ENCODE peak calls at places on chromosome 19, in five cellular contexts. One of them, this sample, is unnamed.

GRCh38 chr19:34838753-34839431 is 65.9 kb upstream of the ZNF599 start:
- DNase-seq in stimulated activated CD4-positive, alpha-beta T cell treated with anti-CD3 and anti-CD28 coated beads, TNF-alpha, amount 100 ng/mL, for 48 hours: peak
- DNase-seq in CD8-positive, alpha-beta T cell: peak
- DNase-seq in epithelial cell of esophagus: peak
- DNase-seq in HTR-8/SVneo: no peak
- DNase-seq in this sample: no peak

GRCh38 chr19:45790942-45791341 is 1.7 kb downstream of the DMWD start:
- DNase-seq in stimulated activated CD4-positive, alpha-beta T cell treated with anti-CD3 and anti-CD28 coated beads, TNF-alpha, amount 100 ng/mL, for 48 hours: no peak
- DNase-seq in CD8-positive, alpha-beta T cell: no peak
- DNase-seq in epithelial cell of esophagus: no peak
- DNase-seq in HTR-8/SVneo: no peak
- DNase-seq in this sample: peak

GRCh38 chr19:917323-918151 is at the start of gene KISS1R:
- DNase-seq in stimulated activated CD4-positive, alpha-beta T cell treated with anti-CD3 and anti-CD28 coated beads, TNF-alpha, amount 100 ng/mL, for 48 hours: peak
- DNase-seq in CD8-positive, alpha-beta T cell: peak
- DNase-seq in epithelial cell of esophagus: peak
- DNase-seq in HTR-8/SVneo: no peak
- DNase-seq in this sample: no peak

GRCh38 chr19:3358392-3358918 is 7.9 kb upstream of the NFIC start:
- DNase-seq in stimulated activated CD4-positive, alpha-beta T cell treated with anti-CD3 and anti-CD28 coated beads, TNF-alpha, amount 100 ng/mL, for 48 hours: no peak
- DNase-seq in CD8-positive, alpha-beta T cell: peak
- DNase-seq in epithelial cell of esophagus: no peak
- DNase-seq in HTR-8/SVneo: no peak
- DNase-seq in this sample: no peak

GRCh38 chr19:35673121-35673804 is 6.9 kb downstream of the UPK1A start:
- DNase-seq in stimulated activated CD4-positive, alpha-beta T cell treated with anti-CD3 and anti-CD28 coated beads, TNF-alpha, amount 100 ng/mL, for 48 hours: peak
- DNase-seq in CD8-positive, alpha-beta T cell: peak
- DNase-seq in epithelial cell of esophagus: peak
- DNase-seq in HTR-8/SVneo: peak
- DNase-seq in this sample: no peak

GRCh38 chr19:6476155-6476895 is 5.3 kb downstream of the DENND1C start:
- DNase-seq in stimulated activated CD4-positive, alpha-beta T cell treated with anti-CD3 and anti-CD28 coated beads, TNF-alpha, amount 100 ng/mL, for 48 hours: peak
- DNase-seq in CD8-positive, alpha-beta T cell: peak
- DNase-seq in epithelial cell of esophagus: peak
- DNase-seq in HTR-8/SVneo: no peak
- DNase-seq in this sample: no peak

GRCh38 chr19:13039211-13039789 is 44.0 kb downstream of the NFIX start:
- DNase-seq in stimulated activated CD4-positive, alpha-beta T cell treated with anti-CD3 and anti-CD28 coated beads, TNF-alpha, amount 100 ng/mL, for 48 hours: no peak
- DNase-seq in CD8-positive, alpha-beta T cell: no peak
- DNase-seq in epithelial cell of esophagus: no peak
- DNase-seq in HTR-8/SVneo: no peak
- DNase-seq in this sample: no peak

GRCh38 chr19:30682576-30683536 is 310.7 kb downstream of the ZNF536 start:
- DNase-seq in stimulated activated CD4-positive, alpha-beta T cell treated with anti-CD3 and anti-CD28 coated beads, TNF-alpha, amount 100 ng/mL, for 48 hours: peak
- DNase-seq in CD8-positive, alpha-beta T cell: peak
- DNase-seq in epithelial cell of esophagus: peak
- DNase-seq in HTR-8/SVneo: peak
- DNase-seq in this sample: no peak

GRCh38 chr19:42282810-42283247 is 13.8 kb downstream of the CIC start:
- DNase-seq in stimulated activated CD4-positive, alpha-beta T cell treated with anti-CD3 and anti-CD28 coated beads, TNF-alpha, amount 100 ng/mL, for 48 hours: no peak
- DNase-seq in CD8-positive, alpha-beta T cell: no peak
- DNase-seq in epithelial cell of esophagus: no peak
- DNase-seq in HTR-8/SVneo: no peak
- DNase-seq in this sample: no peak

GRCh38 chr19:41936961-41937360 is 8.7 kb upstream of the ERFL start:
- DNase-seq in stimulated activated CD4-positive, alpha-beta T cell treated with anti-CD3 and anti-CD28 coated beads, TNF-alpha, amount 100 ng/mL, for 48 hours: no peak
- DNase-seq in CD8-positive, alpha-beta T cell: no peak
- DNase-seq in epithelial cell of esophagus: no peak
- DNase-seq in HTR-8/SVneo: no peak
- DNase-seq in this sample: no peak

GRCh38 chr19:1649706-1650626 is 2.4 kb downstream of the TCF3 start:
- DNase-seq in stimulated activated CD4-positive, alpha-beta T cell treated with anti-CD3 and anti-CD28 coated beads, TNF-alpha, amount 100 ng/mL, for 48 hours: no peak
- DNase-seq in CD8-positive, alpha-beta T cell: no peak
- DNase-seq in epithelial cell of esophagus: no peak
- DNase-seq in HTR-8/SVneo: no peak
- DNase-seq in this sample: no peak

GRCh38 chr19:6608950-6609349 is 18.0 kb upstream of the CD70 start:
- DNase-seq in stimulated activated CD4-positive, alpha-beta T cell treated with anti-CD3 and anti-CD28 coated beads, TNF-alpha, amount 100 ng/mL, for 48 hours: no peak
- DNase-seq in CD8-positive, alpha-beta T cell: no peak
- DNase-seq in epithelial cell of esophagus: no peak
- DNase-seq in HTR-8/SVneo: no peak
- DNase-seq in this sample: no peak